ENCODE peak calls at places on chromosomes 2 and 18, in ten cellular contexts. U is HTR-8/SVneo, L is fibroblast of the aortic adventitia, M is neuronal stem cell, O is neural crest cell, G is endothelial cell, D is T-helper 2 cell, T is adrenal gland, P is left ventricle myocardium inferior, A is D341Med. H is an unnamed sample.
A peak's percentile ranks its signal among the peaks of the same experiment; 100 is the strongest.

GRCh38 chr2:111226797-111227700 is 106.3 kb downstream of the BCL2L11 start:
- DNase-seq in U (no peak), L (peak; percentile 63), M (no peak), O (no peak), G (no peak), D (no peak), T (no peak), P (no peak), A (no peak), H (no peak)

GRCh38 chr2:239821694-239822075 is 203.5 kb downstream of the NDUFA10 start:
- DNase-seq in U (no peak), L (no peak), M (no peak), O (no peak), G (no peak), D (no peak), T (no peak), P (no peak), A (peak; percentile 0), H (peak; percentile 13)

GRCh38 chr2:69499966-69500365 is 62.7 kb upstream of the NFU1 start:
- DNase-seq in U (no peak), L (no peak), M (no peak), O (no peak), G (no peak), D (no peak), T (no peak), P (no peak), A (no peak), H (peak; percentile 44)

GRCh38 chr2:8729939-8730338 is 48.1 kb downstream of the ID2 start:
- DNase-seq in U (no peak), L (no peak), M (no peak), O (no peak), G (no peak), D (no peak), T (peak; percentile 78), P (peak; percentile 45), A (no peak), H (no peak)

GRCh38 chr2:20588918-20589871 is 61.7 kb downstream of the HS1BP3 start:
- DNase-seq in U (no peak), L (no peak), M (no peak), O (no peak), G (no peak), D (no peak), T (no peak), P (peak; percentile 10), A (no peak), H (no peak)

GRCh38 chr2:31379747-31380146 is 34.8 kb downstream of the XDH start:
- DNase-seq in U (no peak), L (no peak), M (no peak), O (no peak), G (no peak), D (no peak), T (no peak), P (no peak), A (no peak), H (no peak)

GRCh38 chr2:128686498-128686861 is 367.8 kb upstream of the HS6ST1 start:
- DNase-seq in U (no peak), L (no peak), M (no peak), O (no peak), G (no peak), D (no peak), T (no peak), P (no peak), A (no peak), H (no peak)

GRCh38 chr18:72700961-72701710 is 157.0 kb upstream of the CBLN2 start:
- DNase-seq in U (no peak), L (peak; percentile 8), M (no peak), O (no peak), G (no peak), D (no peak), T (no peak), P (no peak), A (no peak), H (no peak)

GRCh38 chr2:11073791-11074190 is 81.5 kb upstream of the SLC66A3 start:
- DNase-seq in U (no peak), L (peak; percentile 14), M (no peak), O (no peak), G (no peak), D (no peak), T (no peak), P (no peak), A (no peak), H (no peak)

GRCh38 chr2:26901326-26902183 is 53.6 kb downstream of the DPYSL5 start:
- DNase-seq in U (no peak), L (peak; percentile 19), M (no peak), O (no peak), G (no peak), D (no peak), T (no peak), P (peak; percentile 25), A (peak; percentile 58), H (no peak)